ENCODE peak calls at places on chromosomes 4 and X, in nine cellular contexts. X, M, V, G, L, K, N, Z and A are unnamed samples.

GRCh38 chr4:41670530-41670929 is 78.0 kb downstream of the PHOX2B start:
- DNase-seq in K (peak; percentile 37), X (no peak), V (no peak), N (no peak), G (no peak), L (no peak), M (no peak), Z (no peak), A (peak; percentile 62)

GRCh38 chrX:17613979-17614572 is 123.2 kb upstream of the SCML1 start:
- DNase-seq in V (no peak), G (peak; percentile 60), N (no peak), M (no peak), L (no peak), X (peak; percentile 18), K (no peak), Z (no peak), A (no peak)

GRCh38 chr4:151931563-151931962 is 170.8 kb upstream of the GATB start:
- DNase-seq in V (no peak), K (no peak), Z (no peak), N (no peak), G (no peak), X (no peak), L (no peak), M (no peak), A (no peak)

GRCh38 chr4:6753103-6753560 is 29.4 kb upstream of the KIAA0232 start:
- DNase-seq in Z (no peak), N (no peak), K (no peak), L (peak; percentile 70), X (no peak), M (no peak), V (peak; percentile 63), G (no peak), A (peak; percentile 95)

GRCh38 chrX:18994713-18995112 is 10.8 kb upstream of the PHKA2 start:
- DNase-seq in Z (no peak), N (no peak), G (no peak), V (no peak), M (no peak), K (no peak), X (peak; percentile 70), L (no peak), A (no peak)

GRCh38 chr4:170589597-170590191 is 499.9 kb upstream of the AADAT start:
- DNase-seq in M (no peak), N (no peak), V (no peak), X (peak; percentile 31), Z (no peak), L (no peak), K (no peak), G (no peak), A (no peak)

GRCh38 chr4:47849466-47849865 is 11.6 kb upstream of the CORIN start:
- DNase-seq in G (no peak), Z (no peak), L (no peak), N (no peak), K (no peak), M (no peak), V (no peak), X (no peak), A (no peak)

GRCh38 chr4:8821151-8821950 is 50.3 kb downstream of the HMX1 start:
- DNase-seq in G (no peak), Z (no peak), N (peak; percentile 39), M (no peak), K (no peak), V (no peak), L (no peak), X (no peak), A (peak; percentile 7)

GRCh38 chr4:175306436-175306835 is 388.3 kb downstream of the ADAM29 start:
- DNase-seq in X (peak; percentile 10), N (no peak), L (no peak), V (no peak), G (no peak), Z (no peak), K (no peak), M (no peak), A (no peak)

GRCh38 chr4:101753702-101754101 is 36.8 kb upstream of the BANK1 start:
- DNase-seq in V (no peak), Z (no peak), N (no peak), M (no peak), K (no peak), L (no peak), G (no peak), X (peak; percentile 5), A (no peak)

GRCh38 chrX:123899701-123900100 is 39.8 kb downstream of the XIAP start:
- DNase-seq in X (no peak), Z (no peak), L (no peak), G (no peak), V (no peak), N (no peak), M (no peak), K (no peak), A (no peak)

GRCh38 chr4:118280501-118281218 is 72.1 kb downstream of the PRSS12 start:
- DNase-seq in G (peak; percentile 76), K (peak; percentile 31), X (peak; percentile 71), L (peak; percentile 69), V (peak; percentile 23), M (no peak), Z (peak; percentile 26), N (no peak), A (peak; percentile 49)

GRCh38 chr4:95889662-95890061 is 49.8 kb downstream of the PDHA2 start:
- DNase-seq in V (no peak), X (no peak), M (no peak), G (no peak), L (no peak), N (no peak), Z (no peak), K (no peak), A (no peak)

DNA sequence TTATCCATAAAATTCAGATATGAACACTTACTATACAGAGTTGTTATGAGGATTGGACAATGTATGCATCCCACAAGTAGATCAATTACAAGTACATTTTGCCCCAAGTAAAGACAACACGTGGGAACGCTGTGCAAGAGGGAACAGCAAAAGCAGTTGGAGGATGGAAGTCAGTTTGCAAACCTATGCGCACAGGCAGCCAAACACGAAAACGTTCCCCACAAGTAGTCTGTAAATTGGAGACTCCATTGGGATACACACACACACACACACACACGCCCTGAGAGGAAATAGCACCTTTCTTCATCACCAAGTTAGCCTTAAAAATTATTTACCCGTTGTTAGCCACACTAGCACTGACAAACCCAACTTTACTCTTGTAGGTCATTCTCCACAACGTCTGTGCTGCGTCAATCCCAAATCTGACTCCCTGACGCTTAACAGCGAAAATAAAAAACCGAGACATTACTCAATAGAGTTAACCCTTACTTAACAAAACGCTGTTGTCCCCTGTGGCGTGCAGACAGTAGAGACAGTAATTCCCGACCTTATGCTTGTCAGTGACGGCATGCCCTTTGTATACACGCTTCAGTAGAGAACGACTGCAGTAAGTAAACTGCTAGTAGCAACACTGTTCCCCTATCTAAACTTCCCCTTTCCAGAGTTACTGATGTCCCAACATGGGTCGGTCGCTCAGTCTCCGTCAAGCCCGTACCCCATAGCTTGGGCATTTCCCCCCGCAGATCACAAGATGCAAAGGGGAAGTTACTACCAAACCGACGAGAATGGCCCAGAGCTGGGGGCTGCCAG is 728 bp downstream of the MANBA start:
- DNase-seq in N (no peak), X (peak; percentile 25), V (peak; percentile 29), G (peak; percentile 76), L (peak; percentile 28), Z (peak; percentile 31), K (no peak), M (peak; percentile 20), A (no peak)
- TF ChIP-seq POLR2A in N (no peak), X (no peak), V (no peak), G (no peak), L (no peak), Z (no peak), K (no peak), M (no peak), A (no peak)

GRCh38 chr4:24560770-24561415 is 23.5 kb downstream of the DHX15 start:
- DNase-seq in G (no peak), N (no peak), V (no peak), Z (no peak), M (no peak), L (no peak), X (no peak), K (no peak), A (no peak)
- H3K4me1 ChIP-seq in G (peaks cover 22% of the 10 kb centered on the region), N (peaks cover 51% of the 10 kb centered on the region), V (no peaks in the 10 kb centered on the region), Z (peaks cover 4% of the 10 kb centered on the region), M (peaks cover 5% of the 10 kb centered on the region), L (peaks cover 6% of the 10 kb centered on the region), X (peaks cover 66% of the 10 kb centered on the region), K (peaks cover 15% of the 10 kb centered on the region), A (no peaks in the 10 kb centered on the region)

DNA sequence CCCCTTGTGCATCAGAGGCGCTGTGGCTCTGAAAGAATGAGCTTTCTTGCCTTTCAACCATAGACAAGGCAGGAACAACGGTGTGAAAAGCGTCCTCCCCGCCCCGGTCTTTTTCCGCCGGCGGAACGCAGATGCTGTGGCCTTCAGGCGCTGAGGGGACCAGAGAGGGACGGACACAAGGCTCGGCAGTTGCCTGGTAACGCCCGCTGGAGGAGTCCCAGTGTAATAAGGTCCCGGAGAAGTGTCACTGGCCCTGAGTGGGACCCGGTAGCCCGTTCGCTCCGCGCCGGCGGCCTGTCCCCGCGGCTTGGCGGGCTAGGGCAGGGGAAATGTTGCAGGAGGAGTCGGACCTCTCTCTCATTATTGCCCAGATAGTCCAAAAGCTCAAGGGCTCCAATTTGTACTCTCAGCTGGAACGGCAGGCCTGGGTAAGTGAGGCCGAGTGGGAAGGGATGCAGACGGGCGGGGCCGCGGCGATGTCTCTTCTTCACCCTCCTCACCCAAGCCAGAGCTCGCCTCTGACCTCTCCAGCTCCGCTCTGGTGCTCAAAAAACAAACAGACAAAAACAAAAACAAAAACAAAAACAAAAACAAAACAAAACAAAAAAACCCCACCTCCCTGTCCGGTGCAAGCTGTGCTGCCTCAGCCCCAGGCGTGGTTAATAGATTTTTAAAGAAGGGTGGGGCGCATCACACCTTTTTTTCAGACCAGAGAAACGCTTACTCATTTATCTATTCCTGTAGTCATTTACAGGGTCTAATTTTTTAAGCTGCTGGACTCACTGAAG is at the start of gene TBC1D19:
- DNase-seq in L (peak; percentile 90), G (peak; percentile 95), M (peak; percentile 83), K (peak; percentile 92), N (peak; percentile 91), V (peak; percentile 79), X (peak; percentile 88), Z (peak; percentile 86), A (peak; percentile 89)
- TF ChIP-seq POLR2A in L (peak; percentile 23), G (no peak), M (peak; percentile 40), K (no peak), N (no peak), V (peak; percentile 60), X (no peak), Z (no peak), A (peak; percentile 39)

DNA sequence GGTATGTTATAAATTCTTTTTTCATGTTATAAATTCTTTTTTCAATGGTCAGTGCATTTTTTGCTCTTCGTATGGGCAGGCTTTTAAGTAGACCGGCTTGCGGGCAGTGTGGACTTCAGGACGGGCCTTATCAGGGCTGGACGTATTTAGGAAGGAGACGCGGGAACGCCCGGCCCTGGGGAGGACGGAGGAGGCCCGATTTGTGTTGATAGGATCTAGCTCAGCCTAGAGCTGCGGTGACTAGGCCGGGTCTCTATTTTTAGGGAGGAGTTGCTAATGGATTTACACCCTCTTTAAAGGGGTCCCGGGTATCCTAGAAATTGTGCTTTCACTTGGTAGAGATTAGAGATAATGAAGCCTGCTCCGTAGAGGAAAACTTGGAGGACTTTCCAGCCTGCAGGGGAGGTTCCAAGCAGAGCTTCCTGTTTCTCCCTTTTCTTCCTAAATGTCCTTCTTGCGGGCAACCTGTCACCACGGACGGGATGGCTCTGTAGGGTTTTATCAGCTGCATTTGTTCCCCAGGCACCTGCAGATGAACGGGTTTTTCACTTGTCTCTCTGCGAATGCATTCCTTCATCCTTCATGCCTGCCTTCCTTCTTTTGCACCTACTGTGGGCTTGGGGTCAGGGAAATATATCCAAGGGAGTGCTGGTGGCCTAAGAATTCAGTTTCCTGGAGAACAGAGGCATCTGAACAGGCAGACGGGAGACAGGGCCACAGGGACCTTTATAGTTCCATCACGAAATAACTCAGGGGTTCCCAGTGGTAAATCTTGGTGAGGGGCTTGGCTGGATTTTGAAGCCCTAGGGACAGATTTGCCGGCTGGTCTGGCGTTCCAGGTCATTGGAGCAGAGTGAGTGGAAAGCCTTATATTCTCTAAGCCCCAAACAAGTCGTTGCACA is 1.4 kb downstream of the CD99 start:
- DNase-seq in L (peak; percentile 27), V (peak; percentile 51), N (no peak), K (peak; percentile 60), X (peak; percentile 31), M (no peak), G (no peak), Z (peak; percentile 42), A (peak; percentile 42)
- H3K4me1 ChIP-seq in L (peaks cover 5% of the 10 kb centered on the region), V (peaks cover 8% of the 10 kb centered on the region), N (peaks cover 57% of the 10 kb centered on the region), K (peaks cover 16% of the 10 kb centered on the region), X (peaks cover 28% of the 10 kb centered on the region), M (peaks cover 6% of the 10 kb centered on the region), G (peaks cover 43% of the 10 kb centered on the region), Z (peaks cover 19% of the 10 kb centered on the region), A (peaks cover 7% of the 10 kb centered on the region)